ENCODE peak calls at places on chromosomes 2 and 18, in eight cellular contexts. G is mammary epithelial cell, U is mesendoderm, R is hepatocyte, L is IMR-90, Y is neural progenitor cell, K is PC-9, V is PC-3. W is an unnamed sample. For H3K27me3, the result is how much of the 10 kb centered on the place peaks cover.

GRCh38 chr18:34710430-34711386 is 610 bp downstream of the DTNA start:
- DNase-seq in U (no peak), L (peak), V (no peak), Y (no peak), R (peak), K (no peak), G (no peak), W (peak)

GRCh38 chr18:76821875-76822509 is 365 bp upstream of the ZNF236 start:
- DNase-seq in Y (peak), K (peak), V (peak), U (peak), R (peak), G (peak), L (peak), W (peak)

GRCh38 chr2:62382757-62383156 is 123.2 kb downstream of the TMEM17 start:
- DNase-seq in Y (no peak), K (no peak), G (no peak), R (no peak), U (peak), V (no peak), L (peak), W (peak)

GRCh38 chr2:121736140-121736461 is 574 bp downstream of the NIFK start:
- DNase-seq in R (no peak), U (no peak), K (no peak), V (no peak), G (no peak), L (no peak), Y (no peak), W (no peak)

GRCh38 chr2:210189452-210190143 is 18.4 kb upstream of the KANSL1L start:
- DNase-seq in U (no peak), V (no peak), L (no peak), G (no peak), Y (no peak), K (no peak), R (no peak), W (no peak)

GRCh38 chr2:183126635-183127034 is 2.4 kb downstream of the NUP35 start:
- DNase-seq in R (no peak), V (peak), U (no peak), Y (no peak), K (no peak), L (no peak), G (no peak), W (no peak)

GRCh38 chr18:3305354-3305762 is 43.4 kb downstream of the MYL12B start:
- DNase-seq in V (peak), R (no peak), G (peak), Y (no peak), U (no peak), L (peak), K (peak), W (peak)

GRCh38 chr18:35041752-35042379 is 653 bp downstream of the MAPRE2 start:
- DNase-seq in L (no peak), U (no peak), K (no peak), G (peak), R (no peak), V (no peak), Y (peak), W (peak)

GRCh38 chr2:39216495-39217191 is 27.1 kb downstream of the CDKL4 start:
- DNase-seq in Y (no peak), L (no peak), R (peak), G (no peak), V (no peak), U (no peak), K (no peak), W (no peak)

DNA sequence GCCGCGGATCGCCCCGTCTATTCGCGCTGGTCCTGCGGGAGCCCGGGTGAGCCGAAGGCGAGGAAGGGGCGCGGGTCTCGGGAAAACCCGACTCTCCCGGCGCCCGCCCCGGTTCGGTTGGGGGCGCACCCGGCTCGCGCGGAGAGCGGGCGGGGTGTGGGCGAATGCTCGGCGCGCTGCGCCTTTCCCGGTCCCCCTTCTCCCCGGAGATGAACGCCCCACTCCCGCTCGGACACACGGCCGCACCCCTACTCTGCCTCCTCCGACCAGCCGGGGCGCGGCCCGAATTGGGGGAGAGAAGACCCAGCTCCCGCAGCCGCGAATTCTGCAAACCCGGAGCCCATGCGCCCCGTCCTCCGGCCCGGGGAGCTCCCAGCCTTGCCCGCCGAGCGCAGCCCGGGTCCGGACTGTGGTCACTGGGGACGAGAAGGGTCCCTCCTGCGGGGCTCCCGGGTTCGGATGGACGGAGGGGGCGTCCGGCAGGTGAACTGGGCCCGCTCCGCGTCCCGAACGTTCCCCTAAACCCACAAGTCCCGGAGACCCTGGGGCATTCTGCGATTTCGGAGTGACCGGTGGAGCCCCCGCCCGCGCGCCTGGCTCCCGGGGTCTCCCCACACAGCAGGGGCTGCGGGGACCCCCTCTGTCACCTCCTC is 734 bp downstream of the KCNG2 start:
- DNase-seq in Y (peak), L (no peak), K (no peak), V (no peak), G (no peak), U (no peak), R (no peak), W (no peak)
- H3K27me3 ChIP-seq in Y (half or more), L (under half), K (under half), V (under half), G (under half), U (under half), R (under half), W (under half)

GRCh38 chr2:218961651-218962570 is 2.4 kb downstream of the CDK5R2 start:
- DNase-seq in U (no peak), R (no peak), G (no peak), K (no peak), Y (peak), V (no peak), L (no peak), W (no peak)

GRCh38 chr2:218964041-218964771 is 4.7 kb downstream of the CDK5R2 start:
- DNase-seq in U (peak), Y (peak), L (peak), G (peak), V (peak), R (no peak), K (peak), W (peak)

GRCh38 chr2:218961229-218961628 is 1.8 kb downstream of the CDK5R2 start:
- DNase-seq in U (no peak), V (no peak), Y (no peak), R (no peak), K (no peak), L (no peak), G (no peak), W (no peak)

GRCh38 chr2:218962859-218963492 is 3.5 kb downstream of the CDK5R2 start:
- DNase-seq in K (peak), Y (peak), U (peak), R (peak), G (peak), L (peak), V (peak), W (peak)

GRCh38 chr2:218963597-218963996 is 4.1 kb downstream of the CDK5R2 start:
- DNase-seq in K (no peak), Y (peak), L (no peak), R (no peak), G (peak), U (no peak), V (peak), W (peak)
- H3K4me2 ChIP-seq in K (peak), Y (peak), L (no peak), R (peak), G (peak), U (peak), V (peak), W (peak)

DNA sequence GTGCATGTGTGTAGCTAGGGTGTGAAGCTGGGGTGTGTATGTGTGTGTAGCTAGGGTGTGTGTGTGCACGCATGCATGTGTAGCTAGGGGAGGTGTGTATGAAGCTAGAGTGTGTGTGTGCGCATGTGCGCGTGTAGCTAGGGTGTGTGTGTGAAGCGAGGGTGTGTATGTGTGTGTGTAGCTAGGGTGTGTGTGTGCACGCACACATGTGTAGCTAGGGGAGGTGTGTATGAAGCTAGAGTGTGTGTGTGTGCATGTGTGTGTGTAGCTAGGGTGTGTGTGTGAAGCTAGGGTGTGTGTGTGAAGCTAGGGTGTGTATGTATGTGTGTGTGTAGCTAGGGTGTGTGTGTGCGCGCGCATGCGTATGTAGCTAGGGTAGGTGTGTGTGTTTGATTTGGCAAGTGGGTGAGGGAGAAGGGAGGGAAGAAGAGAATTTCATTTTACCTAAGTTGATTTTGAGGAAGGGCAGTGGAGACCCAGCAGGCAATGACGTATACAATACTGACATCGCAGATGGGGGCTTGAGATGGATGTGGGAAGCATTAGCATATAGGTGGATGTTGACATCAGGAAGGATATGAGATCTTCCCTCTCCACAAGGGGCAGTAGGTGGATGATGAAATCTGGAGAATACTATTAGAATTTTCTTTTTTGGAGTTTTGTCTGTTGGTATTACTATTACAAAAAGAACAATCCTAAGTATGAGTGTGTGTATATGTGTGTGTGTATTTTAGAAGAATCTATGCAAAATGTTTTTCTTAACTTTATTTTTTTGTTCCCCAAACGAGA is 70.7 kb downstream of the PRELID3A start:
- DNase-seq in K (no peak), L (no peak), R (no peak), U (peak), Y (no peak), G (no peak), V (no peak), W (no peak)
- H3K27me3 ChIP-seq in K (under half), L (under half), R (under half), U (under half), Y (under half), G (under half), V (under half), W (under half)

GRCh38 chr18:36782710-36783109 is 46.1 kb downstream of the TPGS2 start:
- DNase-seq in Y (no peak), R (no peak), G (peak), K (no peak), L (no peak), U (no peak), V (no peak), W (no peak)
- H3K4me2 ChIP-seq in Y (no peak), R (no peak), G (peak), K (no peak), L (no peak), U (no peak), V (no peak), W (no peak)

DNA sequence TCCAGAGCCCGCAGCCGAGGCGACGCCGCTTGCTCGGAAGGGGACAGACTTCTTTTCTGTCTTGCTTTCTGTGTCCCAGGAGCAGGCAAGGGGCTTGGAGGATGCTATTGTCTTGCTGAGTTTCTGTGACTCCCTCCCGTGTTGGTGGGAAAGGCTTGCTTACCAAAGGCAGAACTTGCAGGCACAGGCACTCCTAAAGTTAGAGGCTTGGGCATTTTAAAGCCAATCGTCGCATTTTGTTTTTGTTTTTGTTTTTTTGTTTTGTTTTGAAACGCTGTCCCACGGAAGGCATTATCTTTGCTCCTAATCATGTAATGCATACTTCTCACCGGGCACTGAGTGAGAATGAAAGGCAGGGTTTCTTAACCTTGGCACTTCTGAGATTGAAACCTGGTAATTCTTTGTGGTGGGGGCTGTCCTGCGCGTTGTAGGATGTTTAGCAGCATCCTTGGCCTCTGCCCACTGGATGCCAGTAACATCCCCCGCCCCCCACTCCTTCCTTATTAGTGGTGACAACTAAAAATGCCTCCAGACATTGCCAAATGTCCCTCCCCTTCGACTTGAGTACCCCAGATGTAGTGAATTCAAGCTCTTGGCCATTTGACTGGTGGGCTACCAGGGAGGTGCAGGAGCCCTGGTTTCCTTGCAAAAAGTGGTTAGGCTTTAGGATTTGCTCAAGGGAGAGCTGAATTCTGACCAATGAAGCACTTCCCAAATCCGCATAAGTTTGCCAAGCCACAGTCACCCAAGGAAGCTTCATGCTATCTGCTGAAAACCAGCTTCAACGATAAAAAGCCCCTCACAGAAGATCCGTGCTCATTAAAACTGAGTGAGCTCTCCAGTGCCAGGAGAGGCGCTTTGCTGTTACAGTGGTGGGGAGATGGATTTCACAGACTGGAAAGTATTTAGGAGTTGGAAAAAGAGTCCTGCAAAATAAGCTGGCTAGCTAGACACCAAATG is 1.1 kb downstream of the ANTXR1 start:
- DNase-seq in V (peak), K (no peak), U (peak), R (peak), G (peak), L (peak), Y (peak), W (peak)
- H3K27me3 ChIP-seq in V (under half), K (under half), U (under half), R (under half), G (under half), L (under half), Y (half or more), W (under half)

GRCh38 chr2:216679658-216680024 is 15.7 kb downstream of the IGFBP5 start:
- DNase-seq in G (no peak), Y (no peak), U (no peak), L (peak), K (no peak), R (no peak), V (no peak), W (no peak)
- H3K4me2 ChIP-seq in G (no peak), Y (no peak), U (no peak), L (no peak), K (no peak), R (no peak), V (no peak), W (no peak)

W was measured in fibroblast of lung.